ENCODE peak calls at places on chromosome 1, in four cellular contexts. R is transverse colon, S is IMR-90, H is tibial artery. G is an unnamed sample.

GRCh38 chr1:119737040-119737682 is 25.4 kb downstream of the PHGDH start:
- DNase-seq in S (no peak), R (peak), H (peak), G (peak)

GRCh38 chr1:65264197-65264929 is 45.0 kb upstream of the DNAJC6 start:
- DNase-seq in R (no peak), H (no peak), S (peak), G (peak)

GRCh38 chr1:15370781-15371467 is 38.8 kb upstream of the EFHD2 start:
- DNase-seq in H (no peak), S (peak), R (peak), G (no peak)

GRCh38 chr1:155077346-155077745 is 1.3 kb upstream of the EFNA3 start:
- DNase-seq in H (no peak), S (no peak), R (no peak), G (no peak)

GRCh38 chr1:217453816-217454215 is 177.1 kb downstream of the GPATCH2 start:
- DNase-seq in S (no peak), H (no peak), R (no peak), G (peak)

GRCh38 chr1:70085451-70085850 is 119.9 kb downstream of the LRRC40 start:
- DNase-seq in S (no peak), R (no peak), H (no peak), G (no peak)

GRCh38 chr1:40861227-40862003 is 748 bp downstream of the CITED4 start:
- DNase-seq in H (peak), S (peak), R (peak), G (no peak)

GRCh38 chr1:154154534-154155181 is at the start of gene NUP210L:
- DNase-seq in R (peak), S (peak), H (peak), G (no peak)

GRCh38 chr1:224694969-224695368 is 78.9 kb downstream of the CNIH3 start:
- DNase-seq in S (no peak), H (no peak), R (no peak), G (no peak)

GRCh38 chr1:187951817-187952216 is 1123.1 kb downstream of the PLA2G4A start:
- DNase-seq in H (no peak), R (no peak), S (no peak), G (no peak)

GRCh38 chr1:15345711-15346355 is 63.9 kb upstream of the EFHD2 start:
- DNase-seq in H (peak), S (no peak), R (peak), G (no peak)

GRCh38 chr1:16491056-16491675 is 22.9 kb downstream of the RNU1-1 start:
- DNase-seq in H (no peak), S (no peak), R (no peak), G (no peak)

GRCh38 chr1:13965770-13966398 is 265.9 kb downstream of the PRDM2 start:
- DNase-seq in H (no peak), R (peak), S (peak), G (peak)

GRCh38 chr1:85628791-85629531 is 48.4 kb downstream of the CCN1 start:
- DNase-seq in S (peak), H (peak), R (peak), G (peak)

GRCh38 chr1:22142315-22143064 is 407 bp downstream of the WNT4 start:
- DNase-seq in R (peak), S (no peak), H (no peak), G (no peak)

GRCh38 chr1:24374891-24375786 is 38.4 kb downstream of the STPG1 start:
- DNase-seq in R (no peak), H (no peak), S (peak), G (peak)

GRCh38 chr1:103197266-103197665 is 88.9 kb upstream of the COL11A1 start:
- DNase-seq in H (no peak), R (no peak), S (peak), G (peak)

GRCh38 chr1:240667351-240667750 is 55.4 kb upstream of the GREM2 start:
- DNase-seq in R (no peak), S (no peak), H (no peak), G (no peak)

GRCh38 chr1:29854700-29855276 is 618.5 kb downstream of the PTPRU start:
- DNase-seq in S (no peak), R (no peak), H (no peak), G (no peak)

GRCh38 chr1:72009170-72009569 is 273.2 kb downstream of the NEGR1 start:
- DNase-seq in H (no peak), R (no peak), S (no peak), G (no peak)

GRCh38 chr1:178143730-178144343 is 49.9 kb downstream of the RASAL2 start:
- DNase-seq in R (no peak), H (no peak), S (peak), G (peak)

GRCh38 chr1:32247452-32247851 is 430 bp downstream of the FAM167B start:
- DNase-seq in H (no peak), R (no peak), S (no peak), G (no peak)

GRCh38 chr1:23122023-23122738 is 46.5 kb downstream of the LUZP1 start:
- DNase-seq in H (peak), S (peak), R (peak), G (peak)

DNA sequence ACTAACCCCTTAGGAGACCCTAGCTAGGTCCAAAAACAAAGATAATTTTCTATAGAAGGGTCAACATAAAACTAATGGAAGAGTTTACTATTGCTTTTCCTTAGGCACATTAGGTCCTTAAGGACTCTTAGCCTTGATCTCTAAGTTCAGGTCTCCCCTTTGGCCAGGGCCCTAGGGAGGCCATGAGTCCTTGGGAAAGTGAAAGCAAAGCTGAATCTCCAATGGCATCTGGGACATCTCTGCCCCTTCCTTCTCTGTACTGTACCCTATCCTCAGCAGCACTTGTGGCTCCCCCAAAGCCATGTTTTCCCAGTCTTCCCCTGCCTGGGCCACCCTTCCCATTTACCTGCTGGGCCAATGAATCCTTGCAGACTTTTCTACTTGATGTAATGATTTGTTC is 14.3 kb downstream of the IER5 start:
- DNase-seq in H (no peak), R (no peak), S (no peak), G (no peak)
- H3K27ac ChIP-seq in H (no peak), R (no peak), S (no peak), G (no peak)

DNA sequence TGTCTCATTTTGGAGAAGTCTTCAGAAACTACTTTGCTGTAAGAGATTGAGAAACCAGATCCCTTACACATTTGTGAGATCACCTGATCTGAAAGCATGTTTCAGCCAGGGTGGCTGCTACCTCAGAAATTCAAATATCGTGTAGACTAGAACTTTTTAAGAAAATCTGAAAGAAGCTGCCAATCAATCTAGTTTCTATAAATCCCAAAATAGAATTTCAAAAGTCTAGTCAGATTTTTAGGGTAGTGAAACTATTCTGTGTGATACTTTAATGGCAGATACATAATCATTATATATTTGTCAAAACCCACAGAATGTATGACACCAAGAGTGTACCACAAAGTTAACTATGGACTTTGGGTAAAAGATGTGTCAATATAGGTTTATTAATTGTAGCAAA is 79.9 kb upstream of the PLPPR5 start:
- DNase-seq in R (no peak), S (no peak), H (no peak), G (no peak)
- H3K27ac ChIP-seq in R (no peak), S (no peak), H (no peak), G (no peak)

GRCh38 chr1:61133048-61134019 is 51.0 kb downstream of the NFIA start:
- DNase-seq in S (no peak), H (no peak), R (no peak), G (no peak)
- H3K27ac ChIP-seq in S (no peak), H (peak), R (peak), G (no peak)

GRCh38 chr1:151012684-151013471 is 4.6 kb downstream of the PRUNE1 start:
- DNase-seq in S (no peak), H (no peak), R (peak), G (peak)
- H3K27ac ChIP-seq in S (no peak), H (no peak), R (peak), G (no peak)

GRCh38 chr1:204478921-204479320 is 15.7 kb downstream of the PIK3C2B start:
- DNase-seq in H (no peak), R (no peak), S (no peak), G (no peak)

GRCh38 chr1:204479387-204480136 is 15.0 kb downstream of the PIK3C2B start:
- DNase-seq in R (peak), S (no peak), H (no peak), G (no peak)

GRCh38 chr1:204476563-204476962 is 18.0 kb downstream of the PIK3C2B start:
- DNase-seq in R (no peak), H (no peak), S (no peak), G (no peak)

GRCh38 chr1:204477036-204477740 is 17.4 kb downstream of the PIK3C2B start:
- DNase-seq in S (peak), R (peak), H (no peak), G (peak)

GRCh38 chr1:204478166-204478899 is 16.3 kb downstream of the PIK3C2B start:
- DNase-seq in S (no peak), R (no peak), H (no peak), G (no peak)
- H3K27ac ChIP-seq in S (no peak), R (peak), H (peak), G (no peak)

GRCh38 chr1:37553927-37554808 is at the start of gene SNIP1:
- DNase-seq in R (peak), H (peak), S (peak), G (peak)

GRCh38 chr1:37559080-37559479 is 2.3 kb downstream of the DNALI1 start:
- DNase-seq in R (no peak), H (no peak), S (no peak), G (no peak)

GRCh38 chr1:37558411-37558810 is 1.7 kb downstream of the DNALI1 start:
- DNase-seq in R (no peak), H (no peak), S (no peak), G (no peak)

GRCh38 chr1:37557402-37557801 is 662 bp downstream of the DNALI1 start:
- DNase-seq in H (no peak), S (no peak), R (no peak), G (no peak)

GRCh38 chr1:37556712-37557196 is at the start of gene DNALI1:
- DNase-seq in H (peak), R (peak), S (peak), G (peak)
- H3K27ac ChIP-seq in H (peak), R (no peak), S (peak), G (peak)

DNA sequence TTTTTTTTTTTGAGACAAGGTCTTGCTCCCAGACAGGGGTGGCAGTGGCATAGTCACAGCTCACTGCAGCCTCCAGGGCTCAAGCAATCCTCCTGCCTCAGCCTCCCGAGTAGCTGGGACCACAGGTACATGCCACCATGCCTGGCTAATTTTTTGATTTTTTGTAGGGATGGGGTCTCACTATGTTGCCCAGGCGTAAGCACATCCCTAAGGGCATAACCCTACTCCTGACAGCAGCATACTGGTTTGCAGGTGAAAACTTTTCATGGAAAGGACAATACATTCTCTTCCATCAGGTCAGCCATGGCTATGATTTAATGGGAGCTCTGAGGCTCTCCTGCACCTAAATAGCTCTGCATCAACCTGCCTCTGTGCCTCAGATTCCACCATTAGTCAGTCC is 29.4 kb downstream of the UBIAD1 start:
- DNase-seq in H (no peak), S (no peak), R (no peak), G (no peak)
- H3K27ac ChIP-seq in H (no peak), S (no peak), R (no peak), G (no peak)

DNA sequence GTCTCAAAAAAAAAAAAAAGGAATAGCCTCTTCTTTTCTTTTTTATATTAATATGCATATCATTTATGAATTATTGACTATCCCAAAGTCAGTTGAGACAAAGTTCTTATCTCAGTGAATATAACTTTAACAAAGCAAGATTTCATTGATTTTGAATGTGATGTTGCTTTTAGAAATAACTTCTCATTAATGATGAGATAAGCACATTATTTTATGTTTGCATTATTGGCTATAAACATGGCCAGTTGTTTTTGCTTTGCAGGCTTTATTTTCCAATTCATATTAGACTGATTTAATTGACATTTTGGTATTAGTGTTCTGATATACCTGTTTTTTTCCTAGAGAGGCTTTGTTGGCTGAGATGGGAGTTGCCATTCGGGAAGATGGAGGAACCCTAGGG is 81.3 kb downstream of the KIF1B start:
- DNase-seq in H (no peak), R (no peak), S (no peak), G (no peak)
- H3K27ac ChIP-seq in H (no peak), R (no peak), S (no peak), G (no peak)

G was measured in astrocyte.